ENCODE peak calls at places on chromosome 9, in seven cellular contexts. X, O, I, D, M, J and C are unnamed samples.
A peak's percentile ranks its signal among the peaks of the same experiment; 100 is the strongest.

GRCh38 chr9:26326473-26327044 is 566.0 kb downstream of the CAAP1 start:
- DNase-seq in M (no peak), X (peak; percentile 34), O (peak; percentile 49), J (no peak), D (peak; percentile 81), I (peak; percentile 80), C (peak; percentile 24)

GRCh38 chr9:109317979-109318671 is 2.7 kb downstream of the EPB41L4B start:
- DNase-seq in X (no peak), J (no peak), M (no peak), I (no peak), O (no peak), D (no peak), C (no peak)

GRCh38 chr9:107351382-107352045 is 68.4 kb downstream of the RAD23B start:
- DNase-seq in O (no peak), J (no peak), X (no peak), I (no peak), D (no peak), M (no peak), C (no peak)

GRCh38 chr9:16515207-16515606 is 355.3 kb downstream of the BNC2 start:
- DNase-seq in I (no peak), M (no peak), X (peak; percentile 8), J (no peak), D (peak; percentile 55), O (no peak), C (no peak)

GRCh38 chr9:136621019-136621733 is 41.5 kb upstream of the EGFL7 start:
- DNase-seq in O (no peak), J (no peak), I (no peak), D (peak; percentile 85), X (no peak), M (no peak), C (no peak)

GRCh38 chr9:131738838-131739191 is 1.1 kb downstream of the RAPGEF1 start:
- DNase-seq in M (no peak), X (no peak), I (no peak), O (no peak), D (no peak), J (no peak), C (no peak)

GRCh38 chr9:94630833-94631232 is 8.5 kb downstream of the FBP1 start:
- DNase-seq in D (peak; percentile 38), M (no peak), I (no peak), X (no peak), O (no peak), J (no peak), C (no peak)

GRCh38 chr9:132590318-132591182 is 8.1 kb downstream of the BARHL1 start:
- DNase-seq in X (no peak), I (no peak), D (no peak), J (no peak), O (no peak), M (no peak), C (no peak)

GRCh38 chr9:18216376-18216775 is 257.6 kb upstream of the ADAMTSL1 start:
- DNase-seq in M (no peak), X (no peak), I (no peak), J (no peak), D (no peak), O (no peak), C (no peak)

GRCh38 chr9:86767373-86767772 is 179.9 kb downstream of the GAS1 start:
- DNase-seq in X (no peak), D (no peak), O (no peak), I (peak; percentile 45), M (no peak), J (no peak), C (no peak)

GRCh38 chr9:135209852-135210251 is 122.4 kb downstream of the OLFM1 start:
- DNase-seq in M (no peak), J (no peak), D (no peak), O (no peak), I (no peak), X (no peak), C (no peak)

GRCh38 chr9:129412814-129413536 is 207.9 kb downstream of the C9orf50 start:
- DNase-seq in X (peak; percentile 67), D (peak; percentile 90), I (peak; percentile 84), J (peak; percentile 72), O (peak; percentile 63), M (peak; percentile 45), C (peak; percentile 79)

GRCh38 chr9:81534138-81534865 is 155.0 kb downstream of the TLE1 start:
- DNase-seq in D (no peak), X (no peak), M (no peak), O (no peak), J (no peak), I (no peak), C (no peak)

GRCh38 chr9:6716766-6717165 is 41.0 kb upstream of the KDM4C start:
- DNase-seq in O (no peak), I (no peak), M (no peak), J (no peak), X (no peak), D (no peak), C (no peak)

GRCh38 chr9:77838986-77839385 is 190.9 kb upstream of the GNA14 start:
- DNase-seq in X (no peak), D (no peak), M (no peak), O (no peak), I (no peak), J (no peak), C (no peak)

GRCh38 chr9:82532504-82532903 is 530.4 kb downstream of the RASEF start:
- DNase-seq in J (no peak), M (no peak), I (no peak), X (peak; percentile 6), O (no peak), D (peak; percentile 46), C (no peak)

GRCh38 chr9:133286523-133286922 is 11.5 kb upstream of the ABO start:
- DNase-seq in D (no peak), I (no peak), M (no peak), X (no peak), O (peak; percentile 4), J (no peak), C (no peak)

GRCh38 chr9:127049044-127049443 is 73.4 kb downstream of the ANGPTL2 start:
- DNase-seq in O (peak; percentile 59), I (peak; percentile 89), M (no peak), J (no peak), D (peak; percentile 21), X (peak; percentile 81), C (peak; percentile 21)

GRCh38 chr9:102253099-102253498 is 514.7 kb upstream of the GRIN3A start:
- DNase-seq in I (no peak), J (no peak), X (no peak), O (no peak), D (no peak), M (no peak), C (no peak)

GRCh38 chr9:13804532-13804931 is 509.4 kb downstream of the NFIB start:
- DNase-seq in J (no peak), O (no peak), I (no peak), D (no peak), X (no peak), M (no peak), C (no peak)

GRCh38 chr9:34403554-34404380 is 27.1 kb upstream of the MYORG start:
- DNase-seq in J (peak; percentile 64), X (peak; percentile 81), I (peak; percentile 56), O (no peak), M (peak; percentile 19), D (peak; percentile 80), C (peak; percentile 74)

GRCh38 chr9:115964710-115965347 is 188.8 kb upstream of the PAPPA start:
- DNase-seq in D (no peak), J (no peak), I (peak; percentile 42), X (no peak), O (no peak), M (no peak), C (no peak)

GRCh38 chr9:134371731-134372130 is 45.5 kb downstream of the RXRA start:
- DNase-seq in J (peak; percentile 73), X (no peak), O (no peak), D (no peak), I (peak; percentile 32), M (no peak), C (no peak)